ENCODE peak calls at places on chromosome 19, in six cellular contexts. One of them, this sample, is unnamed.

GRCh38 chr19:19338082-19338481 is 17.5 kb downstream of the MAU2 start:
- DNase-seq in cardiac fibroblast: peak; percentile 83
- DNase-seq in astrocyte of the spinal cord: peak; percentile 71
- DNase-seq in GM23248: peak; percentile 78
- DNase-seq in lower leg skin: no peak
- DNase-seq in fibroblast of lung: peak; percentile 81
- DNase-seq in this sample: no peak

GRCh38 chr19:48239120-48239519 is 16.6 kb downstream of the CARD8 start:
- DNase-seq in cardiac fibroblast: no peak
- DNase-seq in astrocyte of the spinal cord: no peak
- DNase-seq in GM23248: no peak
- DNase-seq in lower leg skin: no peak
- DNase-seq in fibroblast of lung: peak; percentile 19
- DNase-seq in this sample: no peak

GRCh38 chr19:988081-988480 is 3.9 kb downstream of the WDR18 start:
- DNase-seq in cardiac fibroblast: no peak
- DNase-seq in astrocyte of the spinal cord: no peak
- DNase-seq in GM23248: no peak
- DNase-seq in lower leg skin: no peak
- DNase-seq in fibroblast of lung: peak; percentile 30
- DNase-seq in this sample: no peak

GRCh38 chr19:3458595-3459284 is 21.6 kb downstream of the SMIM24 start:
- DNase-seq in cardiac fibroblast: peak; percentile 46
- DNase-seq in astrocyte of the spinal cord: peak; percentile 17
- DNase-seq in GM23248: peak; percentile 70
- DNase-seq in lower leg skin: no peak
- DNase-seq in fibroblast of lung: peak; percentile 71
- DNase-seq in this sample: peak; percentile 74

GRCh38 chr19:5138606-5139594 is 170.0 kb downstream of the KDM4B start:
- DNase-seq in cardiac fibroblast: peak; percentile 70
- DNase-seq in astrocyte of the spinal cord: peak; percentile 87
- DNase-seq in GM23248: peak; percentile 31
- DNase-seq in lower leg skin: peak; percentile 45
- DNase-seq in fibroblast of lung: peak; percentile 92
- DNase-seq in this sample: peak; percentile 59

GRCh38 chr19:2096543-2097329 is at the start of gene IZUMO4:
- DNase-seq in cardiac fibroblast: peak; percentile 98
- DNase-seq in astrocyte of the spinal cord: peak; percentile 97
- DNase-seq in GM23248: peak; percentile 97
- DNase-seq in lower leg skin: peak; percentile 98
- DNase-seq in fibroblast of lung: peak; percentile 90
- DNase-seq in this sample: peak; percentile 99

GRCh38 chr19:44072543-44073401 is 813 bp downstream of the ZNF284 start:
- DNase-seq in cardiac fibroblast: peak; percentile 18
- DNase-seq in astrocyte of the spinal cord: no peak
- DNase-seq in GM23248: peak; percentile 44
- DNase-seq in lower leg skin: no peak
- DNase-seq in fibroblast of lung: peak; percentile 1
- DNase-seq in this sample: no peak

GRCh38 chr19:41543582-41543981 is 32.4 kb upstream of the CEACAM21 start:
- DNase-seq in cardiac fibroblast: no peak
- DNase-seq in astrocyte of the spinal cord: no peak
- DNase-seq in GM23248: no peak
- DNase-seq in lower leg skin: no peak
- DNase-seq in fibroblast of lung: no peak
- DNase-seq in this sample: no peak

GRCh38 chr19:47013041-47013517 is 6.6 kb upstream of the NPAS1 start:
- DNase-seq in cardiac fibroblast: peak; percentile 73
- DNase-seq in astrocyte of the spinal cord: peak; percentile 58
- DNase-seq in GM23248: peak; percentile 86
- DNase-seq in lower leg skin: peak; percentile 59
- DNase-seq in fibroblast of lung: peak; percentile 45
- DNase-seq in this sample: peak; percentile 94

GRCh38 chr19:17902701-17903100 is 30.1 kb upstream of the CCDC124 start:
- DNase-seq in cardiac fibroblast: peak; percentile 56
- DNase-seq in astrocyte of the spinal cord: peak; percentile 39
- DNase-seq in GM23248: peak; percentile 43
- DNase-seq in lower leg skin: no peak
- DNase-seq in fibroblast of lung: peak; percentile 49
- DNase-seq in this sample: no peak

GRCh38 chr19:48819366-48819816 is 8.6 kb upstream of the BCAT2 start:
- DNase-seq in cardiac fibroblast: peak; percentile 80
- DNase-seq in astrocyte of the spinal cord: peak; percentile 69
- DNase-seq in GM23248: peak; percentile 92
- DNase-seq in lower leg skin: peak; percentile 91
- DNase-seq in fibroblast of lung: peak; percentile 70
- DNase-seq in this sample: peak; percentile 95

GRCh38 chr19:2462635-2463421 is 6.1 kb upstream of the LMNB2 start:
- DNase-seq in cardiac fibroblast: peak; percentile 96
- DNase-seq in astrocyte of the spinal cord: peak; percentile 97
- DNase-seq in GM23248: peak; percentile 98
- DNase-seq in lower leg skin: peak; percentile 84
- DNase-seq in fibroblast of lung: peak; percentile 99
- DNase-seq in this sample: peak; percentile 96

GRCh38 chr19:3507371-3508120 is 1.4 kb downstream of the FZR1 start:
- DNase-seq in cardiac fibroblast: peak; percentile 10
- DNase-seq in astrocyte of the spinal cord: no peak
- DNase-seq in GM23248: peak; percentile 52
- DNase-seq in lower leg skin: no peak
- DNase-seq in fibroblast of lung: peak; percentile 27
- DNase-seq in this sample: no peak

GRCh38 chr19:10643968-10644290 is 10.2 kb upstream of the ILF3 start:
- DNase-seq in cardiac fibroblast: no peak
- DNase-seq in astrocyte of the spinal cord: peak; percentile 22
- DNase-seq in GM23248: no peak
- DNase-seq in lower leg skin: no peak
- DNase-seq in fibroblast of lung: no peak
- DNase-seq in this sample: no peak

GRCh38 chr19:3710265-3710812 is 2.2 kb downstream of the TJP3 start:
- DNase-seq in cardiac fibroblast: peak; percentile 35
- DNase-seq in astrocyte of the spinal cord: peak; percentile 34
- DNase-seq in GM23248: no peak
- DNase-seq in lower leg skin: peak; percentile 70
- DNase-seq in fibroblast of lung: peak; percentile 40
- DNase-seq in this sample: peak; percentile 72

GRCh38 chr19:4075373-4075772 is 8.7 kb upstream of the ZBTB7A start:
- DNase-seq in cardiac fibroblast: peak; percentile 38
- DNase-seq in astrocyte of the spinal cord: no peak
- DNase-seq in GM23248: peak; percentile 33
- DNase-seq in lower leg skin: no peak
- DNase-seq in fibroblast of lung: peak; percentile 39
- DNase-seq in this sample: no peak

GRCh38 chr19:18776288-18776594 is 14.9 kb downstream of the COMP start:
- DNase-seq in cardiac fibroblast: peak; percentile 58
- DNase-seq in astrocyte of the spinal cord: no peak
- DNase-seq in GM23248: peak; percentile 79
- DNase-seq in lower leg skin: no peak
- DNase-seq in fibroblast of lung: peak; percentile 68
- DNase-seq in this sample: peak; percentile 38

GRCh38 chr19:47230122-47230920 is 678 bp downstream of the BBC3 start:
- DNase-seq in cardiac fibroblast: peak; percentile 47
- DNase-seq in astrocyte of the spinal cord: peak; percentile 36
- DNase-seq in GM23248: peak; percentile 75
- DNase-seq in lower leg skin: peak; percentile 54
- DNase-seq in fibroblast of lung: peak; percentile 34
- DNase-seq in this sample: peak; percentile 68

GRCh38 chr19:41409288-41409687 is 11.7 kb downstream of the BCKDHA start:
- DNase-seq in cardiac fibroblast: peak; percentile 56
- DNase-seq in astrocyte of the spinal cord: peak; percentile 25
- DNase-seq in GM23248: peak; percentile 32
- DNase-seq in lower leg skin: no peak
- DNase-seq in fibroblast of lung: peak; percentile 59
- DNase-seq in this sample: no peak

GRCh38 chr19:43624933-43625332 is 5.5 kb upstream of the ZNF428 start:
- DNase-seq in cardiac fibroblast: peak; percentile 56
- DNase-seq in astrocyte of the spinal cord: no peak
- DNase-seq in GM23248: peak; percentile 70
- DNase-seq in lower leg skin: peak; percentile 69
- DNase-seq in fibroblast of lung: no peak
- DNase-seq in this sample: peak; percentile 79

GRCh38 chr19:11657307-11657706 is 60.0 kb downstream of the ZNF627 start:
- DNase-seq in cardiac fibroblast: no peak
- DNase-seq in astrocyte of the spinal cord: no peak
- DNase-seq in GM23248: no peak
- DNase-seq in lower leg skin: no peak
- DNase-seq in fibroblast of lung: no peak
- DNase-seq in this sample: no peak

GRCh38 chr19:406121-406711 is 2.7 kb downstream of the C2CD4C start:
- DNase-seq in cardiac fibroblast: no peak
- DNase-seq in astrocyte of the spinal cord: no peak
- DNase-seq in GM23248: no peak
- DNase-seq in lower leg skin: no peak
- DNase-seq in fibroblast of lung: no peak
- DNase-seq in this sample: no peak

GRCh38 chr19:41278478-41278877 is 14.3 kb downstream of the HNRNPUL1 start:
- DNase-seq in cardiac fibroblast: no peak
- DNase-seq in astrocyte of the spinal cord: no peak
- DNase-seq in GM23248: no peak
- DNase-seq in lower leg skin: no peak
- DNase-seq in fibroblast of lung: no peak
- DNase-seq in this sample: no peak

GRCh38 chr19:6239401-6239844 is 40.4 kb downstream of the MLLT1 start:
- DNase-seq in cardiac fibroblast: peak; percentile 51
- DNase-seq in astrocyte of the spinal cord: no peak
- DNase-seq in GM23248: peak; percentile 85
- DNase-seq in lower leg skin: no peak
- DNase-seq in fibroblast of lung: peak; percentile 60
- DNase-seq in this sample: peak; percentile 74

GRCh38 chr19:2529473-2529918 is 53.6 kb downstream of the GADD45B start:
- DNase-seq in cardiac fibroblast: peak; percentile 100
- DNase-seq in astrocyte of the spinal cord: peak; percentile 80
- DNase-seq in GM23248: peak; percentile 97
- DNase-seq in lower leg skin: peak; percentile 47
- DNase-seq in fibroblast of lung: peak; percentile 83
- DNase-seq in this sample: no peak

GRCh38 chr19:45884682-45885555 is 1.0 kb downstream of the IRF2BP1 start:
- DNase-seq in cardiac fibroblast: no peak
- DNase-seq in astrocyte of the spinal cord: no peak
- DNase-seq in GM23248: peak; percentile 60
- DNase-seq in lower leg skin: no peak
- DNase-seq in fibroblast of lung: no peak
- DNase-seq in this sample: peak; percentile 47

GRCh38 chr19:4365791-4366665 is 22.7 kb downstream of the MPND start:
- DNase-seq in cardiac fibroblast: no peak
- DNase-seq in astrocyte of the spinal cord: no peak
- DNase-seq in GM23248: no peak
- DNase-seq in lower leg skin: no peak
- DNase-seq in fibroblast of lung: no peak
- DNase-seq in this sample: no peak

GRCh38 chr19:15025237-15025636 is 24.0 kb upstream of the CASP14 start:
- DNase-seq in cardiac fibroblast: peak; percentile 4
- DNase-seq in astrocyte of the spinal cord: no peak
- DNase-seq in GM23248: no peak
- DNase-seq in lower leg skin: no peak
- DNase-seq in fibroblast of lung: no peak
- DNase-seq in this sample: no peak

GRCh38 chr19:27876489-27876888 is 1336.5 kb downstream of the UQCRFS1 start:
- DNase-seq in cardiac fibroblast: no peak
- DNase-seq in astrocyte of the spinal cord: no peak
- DNase-seq in GM23248: no peak
- DNase-seq in lower leg skin: no peak
- DNase-seq in fibroblast of lung: no peak
- DNase-seq in this sample: no peak

DNA sequence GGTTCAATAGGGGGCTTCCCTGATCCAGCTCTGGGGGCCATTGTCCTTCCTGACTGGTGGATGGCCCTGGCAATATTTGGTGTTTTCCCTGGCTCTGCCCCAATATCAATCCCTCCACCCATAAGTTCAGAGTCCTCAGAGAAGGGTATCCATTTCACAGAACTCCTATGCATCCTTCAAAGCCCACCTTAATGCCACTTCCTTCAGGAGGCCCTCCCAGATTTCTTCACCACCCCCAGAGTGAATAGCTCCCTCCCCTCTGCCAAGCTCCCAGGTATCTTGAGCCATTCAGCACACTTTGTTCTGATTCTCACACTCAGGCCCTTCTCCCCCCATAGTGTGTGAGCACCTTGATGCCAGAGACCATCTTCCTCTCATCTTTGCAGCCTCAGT is 5.8 kb downstream of the PPP1R14A start:
- DNase-seq in cardiac fibroblast: no peak
- DNase-seq in astrocyte of the spinal cord: no peak
- DNase-seq in GM23248: no peak
- DNase-seq in lower leg skin: no peak
- DNase-seq in fibroblast of lung: no peak
- DNase-seq in this sample: no peak
- H3K4me3 ChIP-seq in cardiac fibroblast: no peak overlapping the region
- H3K4me3 ChIP-seq in astrocyte of the spinal cord: no peak overlapping the region
- H3K4me3 ChIP-seq in GM23248: no peak overlapping the region
- H3K4me3 ChIP-seq in lower leg skin: no peak overlapping the region
- H3K4me3 ChIP-seq in fibroblast of lung: no peak overlapping the region
- H3K4me3 ChIP-seq in this sample: no peak overlapping the region

DNA sequence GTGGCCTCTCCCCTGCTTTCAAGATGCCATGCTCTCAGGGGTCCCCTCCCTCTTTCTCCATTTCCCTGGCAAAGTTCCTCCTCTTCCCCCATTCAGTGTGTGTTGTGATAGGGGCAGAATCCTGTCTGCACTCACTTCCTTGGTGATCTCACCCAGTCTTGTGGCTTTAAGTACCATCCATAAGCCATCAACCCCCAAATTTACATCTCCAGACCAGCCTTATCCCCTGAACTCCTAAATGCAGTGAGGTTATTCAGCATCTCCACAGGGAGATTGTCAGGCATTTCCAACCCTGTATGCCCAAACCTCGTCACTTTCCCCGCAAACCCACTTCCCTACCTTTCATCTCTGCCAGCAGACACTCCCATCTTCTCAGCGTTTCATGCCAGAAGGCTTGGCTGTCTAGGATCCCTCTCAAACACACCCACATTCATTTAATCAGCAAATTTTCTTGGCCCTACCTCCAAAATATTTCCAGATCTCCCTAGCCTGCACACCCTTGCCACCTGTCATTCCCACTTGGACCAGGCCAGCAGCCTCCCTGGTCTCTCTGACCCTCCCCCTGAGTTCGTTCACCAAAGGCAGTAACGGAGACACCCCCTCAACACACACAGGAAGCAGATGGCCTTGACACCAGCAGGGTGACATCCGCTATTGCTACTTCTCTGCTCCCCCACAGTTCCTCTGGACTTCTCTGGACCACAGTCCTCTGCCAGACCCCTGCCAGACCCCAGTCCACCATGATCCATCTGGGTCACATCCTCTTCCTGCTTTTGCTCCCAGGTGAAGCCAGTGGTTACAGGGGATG is at the start of gene HCST:
- DNase-seq in cardiac fibroblast: peak; percentile 11
- DNase-seq in astrocyte of the spinal cord: peak; percentile 5
- DNase-seq in GM23248: peak; percentile 81
- DNase-seq in lower leg skin: no peak
- DNase-seq in fibroblast of lung: peak; percentile 75
- DNase-seq in this sample: no peak
- H3K4me3 ChIP-seq in cardiac fibroblast: peak within 1 kb of the TSS; percentile 24
- H3K4me3 ChIP-seq in astrocyte of the spinal cord: peak within 1 kb of the TSS; percentile 24
- H3K4me3 ChIP-seq in GM23248: peak within 1 kb of the TSS; percentile 99
- H3K4me3 ChIP-seq in lower leg skin: no peak within 1 kb of the TSS
- H3K4me3 ChIP-seq in fibroblast of lung: peak within 1 kb of the TSS; percentile 26
- H3K4me3 ChIP-seq in this sample: no peak within 1 kb of the TSS

GRCh38 chr19:13838071-13838942 is 38.6 kb upstream of the NANOS3 start:
- DNase-seq in cardiac fibroblast: no peak
- DNase-seq in astrocyte of the spinal cord: peak; percentile 45
- DNase-seq in GM23248: peak; percentile 21
- DNase-seq in lower leg skin: no peak
- DNase-seq in fibroblast of lung: no peak
- DNase-seq in this sample: no peak
- H3K4me3 ChIP-seq in cardiac fibroblast: peak overlapping the region; percentile 96
- H3K4me3 ChIP-seq in astrocyte of the spinal cord: peak overlapping the region; percentile 95
- H3K4me3 ChIP-seq in GM23248: peak overlapping the region; percentile 98
- H3K4me3 ChIP-seq in lower leg skin: no peak overlapping the region
- H3K4me3 ChIP-seq in fibroblast of lung: peak overlapping the region; percentile 40
- H3K4me3 ChIP-seq in this sample: peak overlapping the region; percentile 97

GRCh38 chr19:29909545-29909944 is 32.5 kb upstream of the URI1 start:
- DNase-seq in cardiac fibroblast: no peak
- DNase-seq in astrocyte of the spinal cord: no peak
- DNase-seq in GM23248: peak; percentile 16
- DNase-seq in lower leg skin: no peak
- DNase-seq in fibroblast of lung: no peak
- DNase-seq in this sample: no peak
- H3K4me3 ChIP-seq in cardiac fibroblast: no peak overlapping the region
- H3K4me3 ChIP-seq in astrocyte of the spinal cord: no peak overlapping the region
- H3K4me3 ChIP-seq in GM23248: no peak overlapping the region
- H3K4me3 ChIP-seq in lower leg skin: no peak overlapping the region
- H3K4me3 ChIP-seq in fibroblast of lung: no peak overlapping the region
- H3K4me3 ChIP-seq in this sample: no peak overlapping the region